ENCODE peak calls at places on chromosomes 7 and 10, in seven cellular contexts. N is uterus, S is psoas muscle, O is thoracic aorta, Y is coronary artery, D is tibial artery, Q is BJ. F is an unnamed sample.

GRCh38 chr7:132878228-132878919 is 203.5 kb downstream of the CHCHD3 start:
- DNase-seq in N (no peak), O (no peak), D (no peak), Q (no peak), S (no peak), Y (no peak), F (peak)

GRCh38 chr10:8315619-8316021 is 261.1 kb downstream of the GATA3 start:
- DNase-seq in N (no peak), O (no peak), D (no peak), S (no peak), Q (no peak), Y (no peak), F (no peak)

GRCh38 chr10:6013413-6014192 is 36.3 kb upstream of the IL15RA start:
- DNase-seq in D (no peak), Y (no peak), N (no peak), S (no peak), Q (no peak), O (no peak), F (no peak)

GRCh38 chr10:96532523-96532922 is 18.8 kb upstream of the TLL2 start:
- DNase-seq in D (no peak), N (no peak), Q (no peak), Y (no peak), S (no peak), O (no peak), F (no peak)

GRCh38 chr7:78172138-78172887 is 373.7 kb downstream of the PHTF2 start:
- DNase-seq in N (no peak), O (no peak), D (no peak), Q (no peak), S (no peak), Y (no peak), F (no peak)

GRCh38 chr7:39413866-39414668 is 152.1 kb upstream of the YAE1 start:
- DNase-seq in Q (no peak), D (peak), N (no peak), O (no peak), S (peak), Y (no peak), F (peak)

GRCh38 chr10:116049158-116049557 is 223.8 kb downstream of the GFRA1 start:
- DNase-seq in D (no peak), O (no peak), Q (no peak), N (no peak), Y (no peak), S (no peak), F (no peak)

GRCh38 chr7:43750016-43750887 is 8.2 kb upstream of the BLVRA start:
- DNase-seq in O (no peak), Y (no peak), Q (no peak), S (peak), N (no peak), D (no peak), F (no peak)

GRCh38 chr7:115009736-115010435 is 88.0 kb downstream of the MDFIC start:
- DNase-seq in Y (no peak), O (no peak), D (peak), S (peak), N (peak), Q (peak), F (no peak)

GRCh38 chr10:78540355-78541076 is 506.9 kb downstream of the RPS24 start:
- DNase-seq in S (no peak), N (no peak), Y (no peak), O (no peak), D (no peak), Q (no peak), F (peak)

GRCh38 chr10:93541402-93542357 is 24.8 kb upstream of the FFAR4 start:
- DNase-seq in Y (no peak), N (no peak), O (no peak), D (no peak), Q (no peak), S (peak), F (peak)

GRCh38 chr7:1493571-1493970 is 10.6 kb downstream of the INTS1 start:
- DNase-seq in S (no peak), N (no peak), Q (no peak), D (no peak), Y (no peak), O (no peak), F (no peak)

GRCh38 chr10:17025444-17026295 is 103.9 kb downstream of the CUBN start:
- DNase-seq in Y (peak), O (peak), Q (peak), N (no peak), S (peak), D (peak), F (peak)

GRCh38 chr10:122279725-122280141 is 8.6 kb downstream of the BTBD16 start:
- DNase-seq in D (no peak), O (no peak), Q (no peak), N (no peak), S (no peak), Y (peak), F (peak)

GRCh38 chr7:157897686-157898085 is 560.9 kb downstream of the DNAJB6 start:
- DNase-seq in Y (no peak), Q (no peak), D (no peak), S (no peak), N (no peak), O (no peak), F (no peak)

GRCh38 chr7:128166603-128167315 is 74.3 kb upstream of the LEP start:
- DNase-seq in O (no peak), D (no peak), S (no peak), Q (no peak), Y (no peak), N (no peak), F (no peak)

GRCh38 chr10:129416136-129416530 is 50.9 kb upstream of the MGMT start:
- DNase-seq in N (no peak), O (no peak), Y (no peak), Q (no peak), S (no peak), D (no peak), F (no peak)

GRCh38 chr10:104117839-104118323 is 4.1 kb upstream of the SFR1 start:
- DNase-seq in N (no peak), Q (no peak), Y (no peak), O (no peak), D (no peak), S (no peak), F (peak)

GRCh38 chr7:11858026-11858425 is 26.0 kb upstream of the THSD7A start:
- DNase-seq in O (no peak), S (no peak), D (no peak), Q (no peak), N (no peak), Y (no peak), F (no peak)

GRCh38 chr7:1368150-1368681 is 91.1 kb downstream of the MICALL2 start:
- DNase-seq in D (no peak), S (no peak), N (no peak), O (no peak), Y (no peak), Q (no peak), F (no peak)

GRCh38 chr7:925601-926000 is 28.9 kb downstream of the ADAP1 start:
- DNase-seq in N (no peak), O (no peak), Q (no peak), S (no peak), Y (no peak), D (peak), F (no peak)

GRCh38 chr10:118568327-118568848 is 27.1 kb downstream of the PRLHR start:
- DNase-seq in S (no peak), Y (no peak), D (no peak), N (peak), O (no peak), Q (no peak), F (peak)

GRCh38 chr7:56087445-56087844 is 5.3 kb downstream of the PHKG1 start:
- DNase-seq in D (no peak), Y (no peak), Q (no peak), S (no peak), O (no peak), N (no peak), F (no peak)

GRCh38 chr7:56091591-56091990 is 1.2 kb downstream of the PHKG1 start:
- DNase-seq in N (no peak), D (peak), S (peak), Q (no peak), O (peak), Y (peak), F (no peak)

GRCh38 chr7:56097700-56098099 is 4.9 kb upstream of the PHKG1 start:
- DNase-seq in Y (no peak), N (peak), D (peak), Q (peak), O (no peak), S (peak), F (peak)

GRCh38 chr7:56092789-56093531 is at the start of gene PHKG1:
- DNase-seq in Q (peak), Y (peak), S (peak), O (peak), D (peak), N (peak), F (peak)
- TF ChIP-seq CTCF in Q (peak), Y (peak), S (peak), O (peak), D (peak), N (peak), F (peak)

DNA sequence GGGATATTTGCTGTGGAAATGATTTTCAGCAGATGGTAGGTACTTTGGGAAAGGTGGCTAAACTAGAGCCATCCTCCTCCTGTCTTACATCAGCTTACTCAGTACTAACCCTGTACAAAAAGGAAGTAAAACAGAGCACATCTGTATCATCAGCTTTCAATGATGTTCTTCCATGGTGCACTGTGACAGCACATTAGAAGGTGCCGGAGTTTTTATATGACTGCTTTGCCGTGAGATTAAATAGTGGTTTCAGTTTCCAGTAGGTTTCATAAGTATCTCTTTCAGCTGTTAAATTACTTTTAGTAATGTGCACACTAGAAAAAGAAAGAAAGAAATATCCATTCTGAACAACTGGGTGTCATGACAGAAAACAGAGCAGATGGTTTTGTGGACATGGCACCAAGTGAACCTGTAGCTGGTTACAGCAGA is 86.5 kb downstream of the ARID5B start:
- DNase-seq in Y (no peak), O (no peak), N (no peak), D (no peak), Q (no peak), S (no peak), F (peak)
- H3K4me3 ChIP-seq in Y (peak), O (peak), N (no peak), D (peak), Q (no peak), S (peak), F (no peak)

GRCh38 chr7:70417061-70417655 is 714.8 kb upstream of the GALNT17 start:
- DNase-seq in O (no peak), D (no peak), Y (no peak), Q (no peak), N (no peak), S (peak), F (no peak)
- TF ChIP-seq CTCF in O (no peak), D (no peak), Y (no peak), Q (no peak), N (no peak), S (peak), F (no peak)

DNA sequence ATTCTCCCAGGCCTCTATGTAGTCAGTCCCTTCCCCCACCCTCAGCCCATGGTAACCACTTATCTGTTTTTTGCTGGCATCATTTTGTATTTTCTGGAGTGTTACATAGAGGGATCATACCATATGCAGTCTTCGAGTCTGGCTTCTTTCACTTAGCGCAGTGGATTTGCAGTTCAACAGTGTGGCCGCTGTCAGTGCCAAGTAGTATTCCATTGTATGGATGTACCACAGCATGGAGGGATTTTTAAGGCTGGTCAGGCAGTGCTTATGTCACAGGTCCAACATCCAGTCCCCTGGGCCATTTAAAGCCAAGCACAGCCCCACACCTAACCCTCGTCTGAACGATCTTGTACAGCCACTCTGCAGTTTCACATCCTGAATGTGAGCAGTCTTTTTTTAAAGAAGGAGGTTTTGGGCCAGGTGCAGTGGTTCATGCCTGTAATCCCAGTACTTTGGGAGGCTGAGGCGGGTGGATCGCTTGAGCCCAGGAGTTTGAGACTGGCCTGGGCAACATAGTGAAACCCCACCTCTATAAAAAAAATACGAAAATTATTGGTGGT is 121.8 kb downstream of the CUX1 start:
- DNase-seq in N (no peak), Q (no peak), S (no peak), O (no peak), D (no peak), Y (no peak), F (no peak)
- H3K4me3 ChIP-seq in N (no peak), Q (no peak), S (no peak), O (no peak), D (no peak), Y (no peak), F (no peak)

F was measured in bronchial epithelial cell.